ENCODE peak calls at places on chromosomes 1 and 21, in six cellular contexts. One of them, this sample, is unnamed.

GRCh38 chr1:41784516-41785279 is 134.0 kb downstream of the HIVEP3 start:
- DNase-seq in NB4: peak; percentile 33
- DNase-seq in Peyer's patch: no peak
- DNase-seq in prostate gland: peak; percentile 30
- DNase-seq in body of pancreas: no peak
- DNase-seq in breast epithelium: no peak
- DNase-seq in this sample: no peak

GRCh38 chr1:229141701-229142377 is 129.1 kb upstream of the RAB4A start:
- DNase-seq in NB4: no peak
- DNase-seq in Peyer's patch: no peak
- DNase-seq in prostate gland: no peak
- DNase-seq in body of pancreas: no peak
- DNase-seq in breast epithelium: no peak
- DNase-seq in this sample: no peak

GRCh38 chr21:41008971-41009370 is 159.0 kb upstream of the BACE2 start:
- DNase-seq in NB4: no peak
- DNase-seq in Peyer's patch: no peak
- DNase-seq in prostate gland: no peak
- DNase-seq in body of pancreas: no peak
- DNase-seq in breast epithelium: no peak
- DNase-seq in this sample: no peak

GRCh38 chr1:205502992-205503391 is 1.5 kb upstream of the CDK18 start:
- DNase-seq in NB4: no peak
- DNase-seq in Peyer's patch: no peak
- DNase-seq in prostate gland: no peak
- DNase-seq in body of pancreas: no peak
- DNase-seq in breast epithelium: no peak
- DNase-seq in this sample: no peak

GRCh38 chr1:21659099-21659923 is 9.8 kb downstream of the RAP1GAP start:
- DNase-seq in NB4: peak; percentile 80
- DNase-seq in Peyer's patch: peak; percentile 61
- DNase-seq in prostate gland: peak; percentile 75
- DNase-seq in body of pancreas: peak; percentile 85
- DNase-seq in breast epithelium: peak; percentile 80
- DNase-seq in this sample: peak; percentile 94

GRCh38 chr1:239882967-239883366 is 208.7 kb upstream of the FMN2 start:
- DNase-seq in NB4: no peak
- DNase-seq in Peyer's patch: no peak
- DNase-seq in prostate gland: no peak
- DNase-seq in body of pancreas: no peak
- DNase-seq in breast epithelium: no peak
- DNase-seq in this sample: no peak

GRCh38 chr1:2134604-2135307 is 59.8 kb downstream of the FAAP20 start:
- DNase-seq in NB4: no peak
- DNase-seq in Peyer's patch: no peak
- DNase-seq in prostate gland: peak; percentile 47
- DNase-seq in body of pancreas: no peak
- DNase-seq in breast epithelium: no peak
- DNase-seq in this sample: no peak

GRCh38 chr1:241857131-241857530 is 9.1 kb downstream of the EXO1 start:
- DNase-seq in NB4: no peak
- DNase-seq in Peyer's patch: no peak
- DNase-seq in prostate gland: no peak
- DNase-seq in body of pancreas: no peak
- DNase-seq in breast epithelium: no peak
- DNase-seq in this sample: no peak

GRCh38 chr1:119590377-119590776 is 57.7 kb downstream of the ZNF697 start:
- DNase-seq in NB4: no peak
- DNase-seq in Peyer's patch: no peak
- DNase-seq in prostate gland: no peak
- DNase-seq in body of pancreas: no peak
- DNase-seq in breast epithelium: no peak
- DNase-seq in this sample: no peak

GRCh38 chr1:217135569-217135915 is 412.3 kb upstream of the ESRRG start:
- DNase-seq in NB4: no peak
- DNase-seq in Peyer's patch: no peak
- DNase-seq in prostate gland: no peak
- DNase-seq in body of pancreas: peak; percentile 36
- DNase-seq in breast epithelium: no peak
- DNase-seq in this sample: no peak

GRCh38 chr1:93775224-93775623 is 93.6 kb upstream of the BCAR3 start:
- DNase-seq in NB4: no peak
- DNase-seq in Peyer's patch: no peak
- DNase-seq in prostate gland: peak; percentile 40
- DNase-seq in body of pancreas: no peak
- DNase-seq in breast epithelium: no peak
- DNase-seq in this sample: no peak

GRCh38 chr1:228349701-228350171 is 56.9 kb downstream of the TRIM11 start:
- DNase-seq in NB4: no peak
- DNase-seq in Peyer's patch: no peak
- DNase-seq in prostate gland: no peak
- DNase-seq in body of pancreas: peak; percentile 4
- DNase-seq in breast epithelium: peak; percentile 48
- DNase-seq in this sample: peak; percentile 76

GRCh38 chr1:147628441-147628840 is 41.9 kb downstream of the ACP6 start:
- DNase-seq in NB4: no peak
- DNase-seq in Peyer's patch: no peak
- DNase-seq in prostate gland: no peak
- DNase-seq in body of pancreas: no peak
- DNase-seq in breast epithelium: no peak
- DNase-seq in this sample: no peak

DNA sequence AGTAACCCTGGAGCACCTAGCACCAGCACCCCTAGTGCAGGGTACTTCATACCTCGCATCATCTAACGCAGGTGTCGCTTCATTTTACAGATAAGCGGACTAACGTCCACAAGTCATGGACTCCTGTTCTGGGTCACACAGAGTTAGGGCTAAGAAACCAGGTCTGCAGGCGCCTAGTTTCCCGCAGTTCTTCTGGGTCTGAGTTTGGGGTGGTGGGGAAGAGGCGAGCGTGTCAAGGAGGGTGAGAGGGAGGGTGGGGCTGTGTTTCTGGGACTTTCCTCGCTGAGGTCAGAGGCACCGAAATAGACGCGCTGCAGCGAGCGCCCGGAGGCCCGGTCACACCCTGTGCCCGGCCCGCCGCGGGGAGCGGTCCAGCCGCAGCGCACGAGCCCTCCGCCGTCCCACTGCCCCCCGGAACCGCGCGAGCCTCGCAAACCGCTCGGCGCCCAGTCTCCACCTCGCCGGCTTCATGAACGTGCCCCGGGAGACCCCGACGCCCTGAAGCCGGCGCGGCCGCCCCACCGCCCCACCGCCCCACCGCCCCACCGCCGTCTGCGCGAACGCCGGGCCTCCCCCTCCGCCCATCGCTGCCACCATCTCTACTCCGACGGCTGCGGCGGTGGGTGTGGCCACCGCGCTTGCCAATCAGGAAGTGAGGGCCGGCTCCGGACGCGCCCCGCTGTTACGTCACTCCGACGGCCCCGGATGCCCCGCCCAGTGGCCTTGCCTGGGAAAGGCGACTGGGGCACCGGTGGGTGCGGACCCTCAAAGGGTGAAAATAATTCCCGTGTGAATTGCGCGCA is 12.3 kb downstream of the IFI6 start:
- DNase-seq in NB4: peak; percentile 91
- DNase-seq in Peyer's patch: peak; percentile 97
- DNase-seq in prostate gland: peak; percentile 84
- DNase-seq in body of pancreas: peak; percentile 93
- DNase-seq in breast epithelium: peak; percentile 91
- DNase-seq in this sample: peak; percentile 99
- TF ChIP-seq POLR2A in NB4: peak; percentile 63
- TF ChIP-seq POLR2A in Peyer's patch: peak; percentile 20
- TF ChIP-seq POLR2A in prostate gland: peak; percentile 64
- TF ChIP-seq POLR2A in body of pancreas: peak; percentile 34
- TF ChIP-seq POLR2A in breast epithelium: no peak
- TF ChIP-seq POLR2A in this sample: no peak

GRCh38 chr1:30844631-30845030 is 63.9 kb downstream of the SDC3 start:
- DNase-seq in NB4: no peak
- DNase-seq in Peyer's patch: no peak
- DNase-seq in prostate gland: no peak
- DNase-seq in body of pancreas: no peak
- DNase-seq in breast epithelium: no peak
- DNase-seq in this sample: no peak

GRCh38 chr1:30847358-30847972 is 61.1 kb downstream of the SDC3 start:
- DNase-seq in NB4: no peak
- DNase-seq in Peyer's patch: no peak
- DNase-seq in prostate gland: no peak
- DNase-seq in body of pancreas: peak; percentile 80
- DNase-seq in breast epithelium: peak; percentile 80
- DNase-seq in this sample: peak; percentile 96

GRCh38 chr1:30845237-30845636 is 63.3 kb downstream of the SDC3 start:
- DNase-seq in NB4: no peak
- DNase-seq in Peyer's patch: no peak
- DNase-seq in prostate gland: no peak
- DNase-seq in body of pancreas: no peak
- DNase-seq in breast epithelium: no peak
- DNase-seq in this sample: no peak

GRCh38 chr1:30846587-30846986 is 62.0 kb downstream of the SDC3 start:
- DNase-seq in NB4: no peak
- DNase-seq in Peyer's patch: no peak
- DNase-seq in prostate gland: no peak
- DNase-seq in body of pancreas: no peak
- DNase-seq in breast epithelium: no peak
- DNase-seq in this sample: no peak

GRCh38 chr1:30845891-30846290 is 62.7 kb downstream of the SDC3 start:
- DNase-seq in NB4: no peak
- DNase-seq in Peyer's patch: no peak
- DNase-seq in prostate gland: no peak
- DNase-seq in body of pancreas: no peak
- DNase-seq in breast epithelium: no peak
- DNase-seq in this sample: no peak
- TF ChIP-seq CTCF in NB4: no peak
- TF ChIP-seq CTCF in Peyer's patch: no peak
- TF ChIP-seq CTCF in prostate gland: no peak
- TF ChIP-seq CTCF in body of pancreas: no peak
- TF ChIP-seq CTCF in breast epithelium: no peak
- TF ChIP-seq CTCF in this sample: no peak

GRCh38 chr1:213996320-213997022 is 8.7 kb downstream of the PROX1 start:
- DNase-seq in NB4: no peak
- DNase-seq in Peyer's patch: no peak
- DNase-seq in prostate gland: no peak
- DNase-seq in body of pancreas: no peak
- DNase-seq in breast epithelium: no peak
- DNase-seq in this sample: no peak
- TF ChIP-seq POLR2A in NB4: no peak
- TF ChIP-seq POLR2A in Peyer's patch: no peak
- TF ChIP-seq POLR2A in prostate gland: no peak
- TF ChIP-seq POLR2A in body of pancreas: no peak
- TF ChIP-seq POLR2A in breast epithelium: no peak
- TF ChIP-seq POLR2A in this sample: no peak

DNA sequence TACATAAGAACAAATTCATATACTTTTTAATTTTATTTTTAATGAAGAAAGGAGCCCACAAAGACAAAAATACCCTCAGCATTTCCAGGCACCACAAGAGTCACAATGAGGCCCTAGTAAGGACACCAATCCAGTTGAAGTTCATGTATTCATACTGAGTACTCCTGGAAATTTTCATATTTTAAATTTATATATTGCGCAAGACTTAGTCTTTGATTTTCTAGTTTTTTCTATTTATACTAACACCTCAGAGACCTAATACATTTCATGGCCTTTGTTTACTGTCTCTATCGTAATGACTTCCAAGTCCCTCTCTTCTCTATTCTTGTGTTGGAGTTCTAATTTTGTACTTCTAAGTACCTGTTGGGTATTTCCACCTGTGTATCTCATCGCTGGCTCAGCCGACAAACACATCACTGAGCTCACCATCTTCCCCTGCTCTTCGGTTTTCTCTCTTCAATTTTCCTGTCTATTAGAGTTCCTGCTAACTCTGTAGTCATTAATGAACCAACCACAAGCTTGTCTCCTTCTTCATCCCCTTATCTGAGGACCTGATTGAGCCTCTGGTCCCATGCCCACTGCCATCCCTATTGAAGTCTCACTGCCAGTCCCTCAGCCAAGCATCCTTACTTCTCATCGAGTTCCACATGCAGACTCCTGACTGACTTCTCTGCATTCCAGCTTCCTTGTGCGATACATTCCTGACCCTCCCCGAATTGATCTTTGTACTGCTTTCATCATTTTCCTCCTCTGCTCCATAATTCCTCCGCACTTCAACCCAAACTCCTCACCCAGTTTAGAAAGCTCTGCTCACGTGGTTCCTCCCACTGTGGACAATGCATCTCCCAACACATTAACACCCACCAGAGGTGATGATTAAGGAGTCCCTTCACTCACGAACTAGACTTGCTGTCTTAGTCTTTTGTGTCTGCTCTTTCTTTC is 17.3 kb upstream of the IRF2BP2 start:
- DNase-seq in NB4: no peak
- DNase-seq in Peyer's patch: no peak
- DNase-seq in prostate gland: no peak
- DNase-seq in body of pancreas: no peak
- DNase-seq in breast epithelium: no peak
- DNase-seq in this sample: no peak
- TF ChIP-seq CTCF in NB4: no peak
- TF ChIP-seq CTCF in Peyer's patch: no peak
- TF ChIP-seq CTCF in prostate gland: no peak
- TF ChIP-seq CTCF in body of pancreas: no peak
- TF ChIP-seq CTCF in breast epithelium: no peak
- TF ChIP-seq CTCF in this sample: no peak

GRCh38 chr21:35373998-35374397 is 324.9 kb upstream of the RUNX1 start:
- DNase-seq in NB4: no peak
- DNase-seq in Peyer's patch: no peak
- DNase-seq in prostate gland: no peak
- DNase-seq in body of pancreas: no peak
- DNase-seq in breast epithelium: no peak
- DNase-seq in this sample: no peak

GRCh38 chr21:35376406-35377135 is 327.5 kb upstream of the RUNX1 start:
- DNase-seq in NB4: no peak
- DNase-seq in Peyer's patch: no peak
- DNase-seq in prostate gland: no peak
- DNase-seq in body of pancreas: no peak
- DNase-seq in breast epithelium: no peak
- DNase-seq in this sample: no peak

GRCh38 chr21:35372201-35372600 is 323.1 kb upstream of the RUNX1 start:
- DNase-seq in NB4: no peak
- DNase-seq in Peyer's patch: no peak
- DNase-seq in prostate gland: no peak
- DNase-seq in body of pancreas: no peak
- DNase-seq in breast epithelium: no peak
- DNase-seq in this sample: no peak

GRCh38 chr21:35377505-35378090 is 328.5 kb upstream of the RUNX1 start:
- DNase-seq in NB4: no peak
- DNase-seq in Peyer's patch: no peak
- DNase-seq in prostate gland: no peak
- DNase-seq in body of pancreas: no peak
- DNase-seq in breast epithelium: no peak
- DNase-seq in this sample: no peak

GRCh38 chr21:35375115-35375514 is 326.0 kb upstream of the RUNX1 start:
- DNase-seq in NB4: no peak
- DNase-seq in Peyer's patch: no peak
- DNase-seq in prostate gland: no peak
- DNase-seq in body of pancreas: no peak
- DNase-seq in breast epithelium: no peak
- DNase-seq in this sample: no peak
- TF ChIP-seq POLR2A in NB4: no peak
- TF ChIP-seq POLR2A in Peyer's patch: no peak
- TF ChIP-seq POLR2A in prostate gland: no peak
- TF ChIP-seq POLR2A in body of pancreas: no peak
- TF ChIP-seq POLR2A in breast epithelium: no peak
- TF ChIP-seq POLR2A in this sample: no peak